ENCODE peak calls at places on chromosomes 12 and 14, in four cellular contexts. D is K562, P is A549, Z is ovary. S is an unnamed sample.

GRCh38 chr14:99671230-99672224 is 12.6 kb upstream of the CYP46A1 start:
- DNase-seq in D (no peak), Z (no peak), P (no peak), S (peak)

GRCh38 chr14:28756896-28757570 is 9.6 kb upstream of the FOXG1 start:
- DNase-seq in Z (no peak), D (no peak), P (peak), S (no peak)

GRCh38 chr12:46131729-46132128 is 137.1 kb downstream of the SLC38A1 start:
- DNase-seq in P (peak), D (no peak), Z (no peak), S (no peak)

GRCh38 chr12:55741978-55742377 is 944 bp upstream of the GDF11 start:
- DNase-seq in D (no peak), Z (no peak), P (no peak), S (no peak)

GRCh38 chr14:53151523-53151866 is 1.6 kb downstream of the DDHD1 start:
- DNase-seq in P (no peak), D (peak), Z (no peak), S (no peak)

GRCh38 chr12:22283508-22283907 is 51.0 kb downstream of the ST8SIA1 start:
- DNase-seq in P (no peak), D (no peak), Z (no peak), S (no peak)

GRCh38 chr12:25433581-25434325 is 119.3 kb downstream of the LMNTD1 start:
- DNase-seq in P (no peak), D (no peak), Z (no peak), S (no peak)

GRCh38 chr14:32595496-32595895 is 266.4 kb downstream of the AKAP6 start:
- DNase-seq in D (no peak), Z (no peak), P (no peak), S (no peak)

GRCh38 chr14:81537193-81537592 is 3.5 kb upstream of the SEL1L start:
- DNase-seq in D (no peak), P (no peak), Z (no peak), S (no peak)

GRCh38 chr12:71671816-71672215 is 7.7 kb downstream of the THAP2 start:
- DNase-seq in Z (no peak), P (no peak), D (peak), S (no peak)

GRCh38 chr12:60101715-60102114 is 505.9 kb downstream of the SLC16A7 start:
- DNase-seq in Z (no peak), D (no peak), P (no peak), S (no peak)

GRCh38 chr14:47438650-47439140 is 236.7 kb downstream of the MDGA2 start:
- DNase-seq in D (no peak), Z (no peak), P (no peak), S (no peak)

GRCh38 chr12:123034865-123035264 is 54.4 kb downstream of the ARL6IP4 start:
- DNase-seq in D (peak), Z (no peak), P (peak), S (no peak)

GRCh38 chr14:90886297-90886830 is 70.1 kb upstream of the TTC7B start:
- DNase-seq in P (no peak), Z (no peak), D (peak), S (no peak)

GRCh38 chr12:129203456-129203855 is 350.2 kb downstream of the GLT1D1 start:
- DNase-seq in Z (no peak), P (no peak), D (no peak), S (no peak)

GRCh38 chr14:37591311-37591940 is 3.6 kb downstream of the FOXA1 start:
- DNase-seq in P (peak), D (no peak), Z (no peak), S (peak)

GRCh38 chr12:65765436-65765813 is 58.9 kb upstream of the HMGA2 start:
- DNase-seq in D (no peak), Z (no peak), P (no peak), S (no peak)

GRCh38 chr14:96204151-96205058 is at the start of gene BDKRB2:
- DNase-seq in P (peak), Z (peak), D (no peak), S (peak)

GRCh38 chr12:52054231-52054837 is 3.1 kb downstream of the NR4A1 start:
- DNase-seq in P (peak), D (no peak), Z (peak), S (peak)

GRCh38 chr12:75505706-75506312 is 5.6 kb downstream of the KRR1 start:
- DNase-seq in Z (no peak), D (no peak), P (peak), S (no peak)

GRCh38 chr12:55906056-55906455 is 21.6 kb downstream of the PYM1 start:
- DNase-seq in D (no peak), P (no peak), Z (no peak), S (no peak)

GRCh38 chr12:32272465-32272864 is 126.9 kb upstream of the FGD4 start:
- DNase-seq in P (no peak), Z (no peak), D (no peak), S (no peak)

GRCh38 chr12:94151577-94151976 is 3.2 kb downstream of the PLXNC1 start:
- DNase-seq in D (no peak), Z (no peak), P (no peak), S (peak)

GRCh38 chr12:127690161-127690560 is 576.8 kb upstream of the TMEM132C start:
- DNase-seq in Z (no peak), D (no peak), P (no peak), S (no peak)

GRCh38 chr14:32013083-32013482 is 64.0 kb upstream of the ARHGAP5 start:
- DNase-seq in Z (no peak), P (peak), D (no peak), S (no peak)

GRCh38 chr14:65720171-65720570 is 307.6 kb downstream of the FUT8 start:
- DNase-seq in D (no peak), P (no peak), Z (no peak), S (no peak)

GRCh38 chr12:69329669-69330428 is 18.3 kb upstream of the LYZ start:
- DNase-seq in D (no peak), Z (no peak), P (peak), S (no peak)

GRCh38 chr12:75944097-75944904 is 87.3 kb downstream of the PHLDA1 start:
- DNase-seq in P (peak), Z (no peak), D (peak), S (no peak)

GRCh38 chr14:29868000-29868399 is 59.6 kb downstream of the PRKD1 start:
- DNase-seq in P (no peak), Z (no peak), D (no peak), S (no peak)

GRCh38 chr12:123858176-123858575 is 96.1 kb downstream of the DNAH10 start:
- DNase-seq in D (no peak), P (no peak), Z (no peak), S (no peak)

GRCh38 chr12:84706374-84706773 is 206.2 kb downstream of the SLC6A15 start:
- DNase-seq in D (no peak), P (no peak), Z (no peak), S (no peak)

GRCh38 chr12:26077915-26078314 is 46.9 kb downstream of the BHLHE41 start:
- DNase-seq in Z (no peak), D (no peak), P (no peak), S (no peak)

GRCh38 chr12:120628919-120629318 is 11.5 kb upstream of the CABP1 start:
- DNase-seq in Z (no peak), P (peak), D (peak), S (peak)

GRCh38 chr12:65620026-65620425 is 204.3 kb upstream of the HMGA2 start:
- DNase-seq in P (no peak), D (no peak), Z (no peak), S (no peak)

GRCh38 chr14:91893659-91894058 is 26.3 kb upstream of the TC2N start:
- DNase-seq in Z (no peak), P (no peak), D (no peak), S (no peak)

GRCh38 chr14:22836301-22837058 is at the start of gene MMP14:
- DNase-seq in D (no peak), Z (peak), P (no peak), S (peak)

GRCh38 chr12:116860281-116860680 is 21.0 kb downstream of the HRK start:
- DNase-seq in D (no peak), P (no peak), Z (no peak), S (no peak)

GRCh38 chr14:100532154-100532915 is 54.9 kb downstream of the BEGAIN start:
- DNase-seq in Z (peak), D (no peak), P (no peak), S (no peak)

GRCh38 chr14:34711169-34711568 is 3.2 kb downstream of the CFL2 start:
- DNase-seq in P (peak), Z (no peak), D (no peak), S (peak)

GRCh38 chr12:68612675-68613074 is 2.0 kb downstream of the RAP1B start:
- DNase-seq in P (no peak), Z (no peak), D (no peak), S (no peak)

DNA sequence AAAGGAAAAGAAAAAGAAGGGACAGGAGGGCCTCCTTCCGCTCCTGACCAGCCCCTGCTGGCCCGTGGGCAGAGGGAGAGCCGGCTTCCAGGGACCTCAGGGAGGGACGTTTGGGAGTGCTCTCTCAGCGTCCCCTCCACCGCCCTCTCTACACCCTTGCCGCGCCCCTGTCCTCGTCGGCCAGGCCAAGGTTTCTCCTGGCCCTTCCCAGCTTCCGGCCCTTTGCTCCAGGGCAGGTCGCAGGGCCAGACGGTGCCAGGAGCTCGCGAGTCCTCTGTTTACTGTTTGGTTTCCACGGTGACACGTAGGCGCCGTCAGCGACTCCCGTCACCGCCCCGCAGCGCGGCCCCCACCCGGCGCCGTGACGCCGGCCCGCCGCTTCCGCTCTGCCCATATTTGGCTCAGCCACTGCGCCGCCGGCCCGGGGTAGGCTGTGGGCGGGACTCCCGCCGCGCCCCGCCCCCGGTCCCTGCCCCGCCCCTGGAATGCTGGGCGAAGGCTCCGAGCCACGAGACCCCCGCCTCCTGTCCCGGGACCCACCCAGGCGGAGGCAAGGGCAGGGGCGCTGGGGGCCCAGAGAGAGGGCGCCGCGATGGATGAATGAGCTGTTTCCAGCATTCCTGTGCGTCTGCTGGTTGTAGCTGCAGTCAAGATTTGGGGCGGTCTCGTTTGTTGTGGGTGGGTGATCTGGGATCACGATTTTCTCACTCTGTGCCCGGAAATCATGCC is 15.5 kb downstream of the FOS start:
- DNase-seq in Z (peak), P (peak), D (peak), S (peak)
- TF ChIP-seq EP300 in Z (peak), P (no peak), D (no peak), S (peak)

GRCh38 chr12:109539508-109539907 is 33.8 kb downstream of the MMAB start:
- DNase-seq in D (no peak), P (no peak), Z (no peak), S (no peak)
- TF ChIP-seq EP300 in D (no peak), P (no peak), Z (no peak), S (no peak)

GRCh38 chr14:79734151-79734550 is 477.2 kb downstream of the DIO2 start:
- DNase-seq in D (no peak), Z (no peak), P (no peak), S (no peak)
- TF ChIP-seq EP300 in D (no peak), Z (no peak), P (no peak), S (no peak)

GRCh38 chr14:54840798-54841197 is 61.8 kb downstream of the GCH1 start:
- DNase-seq in Z (no peak), P (no peak), D (no peak), S (no peak)

GRCh38 chr14:54838931-54839512 is 63.6 kb downstream of the GCH1 start:
- DNase-seq in Z (no peak), P (no peak), D (no peak), S (no peak)

GRCh38 chr14:54840336-54840735 is 62.3 kb downstream of the GCH1 start:
- DNase-seq in Z (no peak), P (no peak), D (no peak), S (no peak)

GRCh38 chr14:54837508-54838149 is 65.0 kb downstream of the GCH1 start:
- DNase-seq in D (no peak), Z (no peak), P (no peak), S (no peak)

GRCh38 chr14:54839681-54840080 is 62.9 kb downstream of the GCH1 start:
- DNase-seq in Z (no peak), D (no peak), P (peak), S (no peak)
- TF ChIP-seq EP300 in Z (no peak), D (no peak), P (no peak), S (no peak)

S was measured in transverse colon.